ENCODE peak calls at places on chromosomes 7 and 10, in ten cellular contexts. X, E, A, N, I, V, D, G, U and M are unnamed samples. For H3K4me1, the result is how much of the 10 kb centered on the place peaks cover.

GRCh38 chr10:14244147-14244546 is 86.6 kb downstream of the FRMD4A start:
- DNase-seq in N (no peak), G (peak), E (peak), X (peak), V (no peak), D (no peak), A (no peak), I (no peak), U (peak), M (peak)

GRCh38 chr10:62384057-62384446 is 9.9 kb downstream of the ZNF365 start:
- DNase-seq in U (no peak), G (no peak), E (peak), N (peak), I (peak), D (no peak), X (no peak), A (no peak), V (no peak), M (peak)

GRCh38 chr10:98312349-98312748 is 44.4 kb upstream of the LOXL4 start:
- DNase-seq in V (no peak), A (no peak), G (no peak), N (no peak), E (no peak), D (no peak), X (no peak), U (no peak), I (peak), M (no peak)

GRCh38 chr10:78927257-78927995 is 141.3 kb upstream of the ZMIZ1 start:
- DNase-seq in A (no peak), E (no peak), G (no peak), U (no peak), X (no peak), V (no peak), D (peak), I (no peak), N (no peak), M (no peak)

GRCh38 chr7:45703373-45703821 is 129.2 kb downstream of the ADCY1 start:
- DNase-seq in D (no peak), A (no peak), G (no peak), E (no peak), N (no peak), U (no peak), V (peak), X (no peak), I (no peak), M (no peak)

GRCh38 chr7:126574276-126574675 is 678.5 kb downstream of the GRM8 start:
- DNase-seq in G (no peak), N (no peak), A (no peak), X (no peak), I (peak), D (no peak), U (no peak), V (no peak), E (peak), M (no peak)

GRCh38 chr10:29603516-29603915 is 31.3 kb downstream of the SVIL start:
- DNase-seq in I (no peak), N (no peak), D (no peak), E (no peak), G (no peak), V (peak), U (no peak), A (no peak), X (no peak), M (no peak)

GRCh38 chr7:112484671-112485097 is 3.9 kb downstream of the LSMEM1 start:
- DNase-seq in U (no peak), G (no peak), I (peak), V (no peak), D (no peak), E (peak), X (no peak), N (peak), A (peak), M (peak)

GRCh38 chr10:71825217-71825616 is 25.8 kb downstream of the PSAP start:
- DNase-seq in N (no peak), A (no peak), G (no peak), X (no peak), D (no peak), E (no peak), U (no peak), V (no peak), I (no peak), M (no peak)

DNA sequence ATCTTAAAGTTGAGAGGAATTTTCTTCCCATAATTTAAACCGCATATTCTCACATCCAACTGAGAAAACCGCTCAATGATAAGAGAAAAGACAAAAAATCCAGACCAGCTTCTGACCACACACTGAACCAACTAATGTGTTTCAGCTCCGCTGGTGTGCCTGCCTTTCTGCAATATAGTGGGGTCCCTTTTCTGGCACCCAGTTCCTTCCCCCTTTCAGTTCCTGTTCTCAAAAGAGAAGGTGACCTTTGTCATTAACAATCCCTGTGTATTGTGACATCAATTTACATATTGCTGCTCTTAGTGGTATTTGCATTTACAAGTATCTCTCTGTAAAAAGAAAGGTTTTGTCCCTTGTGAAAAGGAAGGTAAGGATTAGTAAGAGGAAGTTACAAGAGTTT is 1.3 kb downstream of the PPP1R17 start:
- DNase-seq in D (peak), I (no peak), A (no peak), X (no peak), U (peak), E (no peak), G (no peak), V (no peak), N (no peak), M (no peak)
- H3K4me3 ChIP-seq in D (no peak), I (no peak), A (no peak), X (no peak), U (peak), E (no peak), G (no peak), V (no peak), N (no peak), M (no peak)

GRCh38 chr7:155755026-155755425 is 57.2 kb downstream of the SHH start:
- DNase-seq in V (no peak), D (no peak), U (no peak), G (no peak), A (no peak), I (no peak), E (no peak), X (no peak), N (no peak), M (no peak)
- H3K4me1 ChIP-seq in V (under half), D (half or more), U (under half), G (under half), A (half or more), I (under half), E (under half), X (under half), N (under half), M (under half)

GRCh38 chr7:142745091-142745635 is 4.1 kb upstream of the PRSS1 start:
- DNase-seq in N (no peak), X (no peak), V (no peak), E (no peak), G (no peak), I (no peak), U (no peak), A (no peak), D (no peak), M (no peak)

GRCh38 chr7:142745783-142746182 is 3.5 kb upstream of the PRSS1 start:
- DNase-seq in N (no peak), D (no peak), U (no peak), A (no peak), V (no peak), I (no peak), X (no peak), G (no peak), E (no peak), M (no peak)

GRCh38 chr7:142739927-142740492 is 9.3 kb upstream of the PRSS1 start:
- DNase-seq in D (peak), N (no peak), E (no peak), A (no peak), V (no peak), X (no peak), G (no peak), I (no peak), U (peak), M (no peak)
- TF ChIP-seq CTCF in D (peak), N (no peak), E (no peak), A (no peak), V (no peak), X (no peak), G (no peak), I (no peak), U (no peak), M (no peak)

GRCh38 chr10:101065479-101066145 is 3.8 kb downstream of the KAZALD1 start:
- DNase-seq in A (no peak), G (no peak), D (no peak), N (no peak), V (no peak), E (no peak), I (no peak), X (no peak), U (no peak), M (no peak)
- H3K4me3 ChIP-seq in A (peak), G (no peak), D (no peak), N (no peak), V (peak), E (peak), I (no peak), X (no peak), U (peak), M (peak)

DNA sequence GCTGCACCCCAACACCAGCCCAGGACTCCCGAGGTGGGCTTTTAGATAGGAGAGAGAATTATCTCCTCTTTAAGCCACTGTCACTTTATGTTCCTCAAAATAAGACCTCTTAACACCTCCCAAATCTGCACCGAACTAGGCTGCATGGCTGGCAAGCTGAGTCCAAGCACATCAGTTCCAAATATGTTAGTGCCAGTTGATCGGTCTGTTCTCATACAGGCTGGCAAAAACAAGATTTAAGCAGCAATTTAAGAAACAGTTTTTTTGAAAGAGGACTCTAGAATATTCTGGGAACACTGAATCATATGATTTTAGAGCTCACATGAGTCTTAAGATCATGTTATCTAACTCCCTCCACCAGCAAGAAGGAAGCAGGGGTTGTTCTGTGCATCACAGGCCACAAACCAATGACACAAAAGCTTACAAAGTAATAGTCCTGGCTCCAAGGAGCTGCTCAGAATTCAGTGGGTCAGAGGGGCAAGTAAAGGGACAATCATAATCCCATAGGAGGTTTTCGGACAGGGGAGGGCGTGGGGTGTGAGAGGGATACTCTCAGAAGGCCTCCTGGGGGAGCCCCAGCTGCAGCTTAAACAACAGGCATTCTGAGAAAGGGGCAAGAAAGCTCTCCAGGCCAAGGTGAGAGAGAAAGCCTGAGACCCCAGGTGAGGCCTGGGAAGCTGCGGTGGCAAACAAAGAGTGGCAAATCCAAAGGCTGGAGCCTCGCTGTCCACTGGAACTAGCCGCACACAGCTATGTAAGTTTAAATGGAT is 7.1 kb downstream of the COBL start:
- DNase-seq in D (no peak), E (no peak), V (no peak), X (peak), U (no peak), N (no peak), G (peak), A (no peak), I (no peak), M (no peak)
- H3K4me1 ChIP-seq in D (under half), E (under half), V (under half), X (under half), U (half or more), N (under half), G (under half), A (half or more), I (under half), M (under half)

GRCh38 chr10:28541695-28542365 is 8.9 kb downstream of the WAC start:
- DNase-seq in U (no peak), X (no peak), D (no peak), G (peak), N (no peak), E (no peak), A (no peak), V (no peak), I (no peak), M (no peak)
- TF ChIP-seq CTCF in U (peak), X (no peak), D (peak), G (peak), N (no peak), E (peak), A (peak), V (no peak), I (no peak), M (peak)